ENCODE peak calls at places on chromosomes 7 and 10, in nine cellular contexts. One of them, this sample, is unnamed.

GRCh38 chr10:71263376-71263775 is 51.0 kb downstream of the UNC5B start:
- DNase-seq in AG04450: no peak
- DNase-seq in MM.1S: no peak
- DNase-seq in IMR-90: no peak
- DNase-seq in PC-9: no peak
- DNase-seq in prostate gland: no peak
- DNase-seq in SK-N-SH: no peak
- DNase-seq in body of pancreas: no peak
- DNase-seq in AG10803: no peak
- DNase-seq in this sample: no peak

GRCh38 chr10:109427421-109427820 is 495.9 kb downstream of the XPNPEP1 start:
- DNase-seq in AG04450: no peak
- DNase-seq in MM.1S: no peak
- DNase-seq in IMR-90: peak; percentile 51
- DNase-seq in PC-9: no peak
- DNase-seq in prostate gland: no peak
- DNase-seq in SK-N-SH: no peak
- DNase-seq in body of pancreas: no peak
- DNase-seq in AG10803: peak; percentile 29
- DNase-seq in this sample: no peak

GRCh38 chr10:82981137-82981723 is 1106.2 kb downstream of the NRG3 start:
- DNase-seq in AG04450: peak; percentile 6
- DNase-seq in MM.1S: no peak
- DNase-seq in IMR-90: peak; percentile 45
- DNase-seq in PC-9: no peak
- DNase-seq in prostate gland: no peak
- DNase-seq in SK-N-SH: no peak
- DNase-seq in body of pancreas: no peak
- DNase-seq in AG10803: peak; percentile 61
- DNase-seq in this sample: peak; percentile 25

GRCh38 chr7:100773491-100773890 is 40.1 kb downstream of the ZAN start:
- DNase-seq in AG04450: no peak
- DNase-seq in MM.1S: no peak
- DNase-seq in IMR-90: no peak
- DNase-seq in PC-9: no peak
- DNase-seq in prostate gland: no peak
- DNase-seq in SK-N-SH: no peak
- DNase-seq in body of pancreas: no peak
- DNase-seq in AG10803: no peak
- DNase-seq in this sample: no peak

GRCh38 chr7:38222481-38223096 is 44.5 kb downstream of the STARD3NL start:
- DNase-seq in AG04450: peak; percentile 32
- DNase-seq in MM.1S: peak; percentile 63
- DNase-seq in IMR-90: peak; percentile 62
- DNase-seq in PC-9: no peak
- DNase-seq in prostate gland: peak; percentile 66
- DNase-seq in SK-N-SH: peak; percentile 50
- DNase-seq in body of pancreas: no peak
- DNase-seq in AG10803: peak; percentile 62
- DNase-seq in this sample: peak; percentile 44

GRCh38 chr7:92835851-92836488 is 403 bp downstream of the CDK6 start:
- DNase-seq in AG04450: no peak
- DNase-seq in MM.1S: peak; percentile 36
- DNase-seq in IMR-90: no peak
- DNase-seq in PC-9: no peak
- DNase-seq in prostate gland: peak; percentile 10
- DNase-seq in SK-N-SH: peak; percentile 49
- DNase-seq in body of pancreas: peak; percentile 22
- DNase-seq in AG10803: peak; percentile 29
- DNase-seq in this sample: no peak

GRCh38 chr7:51009716-51010496 is 227.2 kb upstream of the GRB10 start:
- DNase-seq in AG04450: no peak
- DNase-seq in MM.1S: no peak
- DNase-seq in IMR-90: peak; percentile 28
- DNase-seq in PC-9: peak; percentile 63
- DNase-seq in prostate gland: no peak
- DNase-seq in SK-N-SH: no peak
- DNase-seq in body of pancreas: no peak
- DNase-seq in AG10803: peak; percentile 35
- DNase-seq in this sample: peak; percentile 59

GRCh38 chr10:100810091-100810834 is 64.9 kb downstream of the PAX2 start:
- DNase-seq in AG04450: no peak
- DNase-seq in MM.1S: no peak
- DNase-seq in IMR-90: no peak
- DNase-seq in PC-9: no peak
- DNase-seq in prostate gland: no peak
- DNase-seq in SK-N-SH: no peak
- DNase-seq in body of pancreas: no peak
- DNase-seq in AG10803: no peak
- DNase-seq in this sample: no peak

GRCh38 chr10:29266641-29267040 is 22.2 kb upstream of the LYZL1 start:
- DNase-seq in AG04450: no peak
- DNase-seq in MM.1S: no peak
- DNase-seq in IMR-90: no peak
- DNase-seq in PC-9: no peak
- DNase-seq in prostate gland: no peak
- DNase-seq in SK-N-SH: peak; percentile 34
- DNase-seq in body of pancreas: no peak
- DNase-seq in AG10803: peak; percentile 60
- DNase-seq in this sample: no peak

GRCh38 chr10:132337019-132337418 is 5.0 kb downstream of the LRRC27 start:
- DNase-seq in AG04450: no peak
- DNase-seq in MM.1S: peak; percentile 10
- DNase-seq in IMR-90: no peak
- DNase-seq in PC-9: no peak
- DNase-seq in prostate gland: no peak
- DNase-seq in SK-N-SH: no peak
- DNase-seq in body of pancreas: no peak
- DNase-seq in AG10803: no peak
- DNase-seq in this sample: no peak

GRCh38 chr10:27207350-27207749 is 33.2 kb downstream of the ACBD5 start:
- DNase-seq in AG04450: peak; percentile 15
- DNase-seq in MM.1S: no peak
- DNase-seq in IMR-90: peak; percentile 72
- DNase-seq in PC-9: no peak
- DNase-seq in prostate gland: no peak
- DNase-seq in SK-N-SH: no peak
- DNase-seq in body of pancreas: no peak
- DNase-seq in AG10803: no peak
- DNase-seq in this sample: no peak

GRCh38 chr10:3102721-3103410 is 35.5 kb downstream of the PFKP start:
- DNase-seq in AG04450: no peak
- DNase-seq in MM.1S: no peak
- DNase-seq in IMR-90: peak; percentile 36
- DNase-seq in PC-9: no peak
- DNase-seq in prostate gland: peak; percentile 58
- DNase-seq in SK-N-SH: no peak
- DNase-seq in body of pancreas: no peak
- DNase-seq in AG10803: peak; percentile 34
- DNase-seq in this sample: no peak

GRCh38 chr10:44763331-44763730 is 147.8 kb upstream of the TMEM72 start:
- DNase-seq in AG04450: no peak
- DNase-seq in MM.1S: no peak
- DNase-seq in IMR-90: no peak
- DNase-seq in PC-9: no peak
- DNase-seq in prostate gland: no peak
- DNase-seq in SK-N-SH: no peak
- DNase-seq in body of pancreas: no peak
- DNase-seq in AG10803: no peak
- DNase-seq in this sample: no peak

GRCh38 chr10:73110345-73110849 is at the start of gene NUDT13:
- DNase-seq in AG04450: no peak
- DNase-seq in MM.1S: peak; percentile 86
- DNase-seq in IMR-90: peak; percentile 73
- DNase-seq in PC-9: peak; percentile 54
- DNase-seq in prostate gland: peak; percentile 78
- DNase-seq in SK-N-SH: peak; percentile 79
- DNase-seq in body of pancreas: peak; percentile 72
- DNase-seq in AG10803: peak; percentile 76
- DNase-seq in this sample: no peak

GRCh38 chr10:51422311-51423120 is 276.9 kb downstream of the CSTF2T start:
- DNase-seq in AG04450: peak; percentile 32
- DNase-seq in MM.1S: peak; percentile 47
- DNase-seq in IMR-90: peak; percentile 76
- DNase-seq in PC-9: no peak
- DNase-seq in prostate gland: peak; percentile 33
- DNase-seq in SK-N-SH: peak; percentile 21
- DNase-seq in body of pancreas: peak; percentile 72
- DNase-seq in AG10803: peak; percentile 73
- DNase-seq in this sample: peak; percentile 49

GRCh38 chr7:155255660-155256059 is 42.0 kb upstream of the INSIG1 start:
- DNase-seq in AG04450: no peak
- DNase-seq in MM.1S: no peak
- DNase-seq in IMR-90: peak; percentile 41
- DNase-seq in PC-9: peak; percentile 5
- DNase-seq in prostate gland: no peak
- DNase-seq in SK-N-SH: no peak
- DNase-seq in body of pancreas: no peak
- DNase-seq in AG10803: no peak
- DNase-seq in this sample: no peak

GRCh38 chr7:93566876-93567275 is 7.6 kb downstream of the CALCR start:
- DNase-seq in AG04450: no peak
- DNase-seq in MM.1S: no peak
- DNase-seq in IMR-90: no peak
- DNase-seq in PC-9: no peak
- DNase-seq in prostate gland: no peak
- DNase-seq in SK-N-SH: no peak
- DNase-seq in body of pancreas: no peak
- DNase-seq in AG10803: peak; percentile 3
- DNase-seq in this sample: no peak

GRCh38 chr10:18737841-18738240 is 78.6 kb downstream of the ARL5B start:
- DNase-seq in AG04450: peak; percentile 82
- DNase-seq in MM.1S: no peak
- DNase-seq in IMR-90: peak; percentile 95
- DNase-seq in PC-9: no peak
- DNase-seq in prostate gland: no peak
- DNase-seq in SK-N-SH: no peak
- DNase-seq in body of pancreas: no peak
- DNase-seq in AG10803: peak; percentile 100
- DNase-seq in this sample: peak; percentile 3

GRCh38 chr10:131000737-131001136 is 310.8 kb downstream of the TCERG1L start:
- DNase-seq in AG04450: no peak
- DNase-seq in MM.1S: no peak
- DNase-seq in IMR-90: no peak
- DNase-seq in PC-9: no peak
- DNase-seq in prostate gland: no peak
- DNase-seq in SK-N-SH: no peak
- DNase-seq in body of pancreas: peak; percentile 2
- DNase-seq in AG10803: no peak
- DNase-seq in this sample: no peak

GRCh38 chr10:49109669-49110335 is 5.5 kb downstream of the VSTM4 start:
- DNase-seq in AG04450: peak; percentile 68
- DNase-seq in MM.1S: no peak
- DNase-seq in IMR-90: peak; percentile 73
- DNase-seq in PC-9: peak; percentile 10
- DNase-seq in prostate gland: no peak
- DNase-seq in SK-N-SH: peak; percentile 77
- DNase-seq in body of pancreas: no peak
- DNase-seq in AG10803: peak; percentile 93
- DNase-seq in this sample: peak; percentile 79

GRCh38 chr10:129511086-129511485 is 44.0 kb downstream of the MGMT start:
- DNase-seq in AG04450: no peak
- DNase-seq in MM.1S: no peak
- DNase-seq in IMR-90: no peak
- DNase-seq in PC-9: no peak
- DNase-seq in prostate gland: no peak
- DNase-seq in SK-N-SH: no peak
- DNase-seq in body of pancreas: no peak
- DNase-seq in AG10803: no peak
- DNase-seq in this sample: no peak

GRCh38 chr7:33379891-33380525 is 250.6 kb downstream of the BBS9 start:
- DNase-seq in AG04450: no peak
- DNase-seq in MM.1S: no peak
- DNase-seq in IMR-90: no peak
- DNase-seq in PC-9: no peak
- DNase-seq in prostate gland: no peak
- DNase-seq in SK-N-SH: no peak
- DNase-seq in body of pancreas: no peak
- DNase-seq in AG10803: no peak
- DNase-seq in this sample: no peak
- TF ChIP-seq CTCF in AG04450: no peak
- TF ChIP-seq CTCF in MM.1S: no peak
- TF ChIP-seq CTCF in IMR-90: no peak
- TF ChIP-seq CTCF in PC-9: no peak
- TF ChIP-seq CTCF in prostate gland: no peak
- TF ChIP-seq CTCF in SK-N-SH: no peak
- TF ChIP-seq CTCF in body of pancreas: no peak
- TF ChIP-seq CTCF in AG10803: no peak
- TF ChIP-seq CTCF in this sample: no peak

GRCh38 chr7:89798599-89798996 is 355.7 kb upstream of the STEAP1 start:
- DNase-seq in AG04450: no peak
- DNase-seq in MM.1S: no peak
- DNase-seq in IMR-90: no peak
- DNase-seq in PC-9: no peak
- DNase-seq in prostate gland: no peak
- DNase-seq in SK-N-SH: no peak
- DNase-seq in body of pancreas: no peak
- DNase-seq in AG10803: no peak
- DNase-seq in this sample: no peak
- H3K4me3 ChIP-seq in AG04450: no peak overlapping the region
- H3K4me3 ChIP-seq in MM.1S: no peak overlapping the region
- H3K4me3 ChIP-seq in IMR-90: no peak overlapping the region
- H3K4me3 ChIP-seq in PC-9: no peak overlapping the region
- H3K4me3 ChIP-seq in prostate gland: no peak overlapping the region
- H3K4me3 ChIP-seq in SK-N-SH: no peak overlapping the region
- H3K4me3 ChIP-seq in body of pancreas: no peak overlapping the region
- H3K4me3 ChIP-seq in AG10803: no peak overlapping the region
- H3K4me3 ChIP-seq in this sample: no peak overlapping the region

GRCh38 chr7:99558306-99559275 is at the start of gene ZNF655:
- DNase-seq in AG04450: peak; percentile 58
- DNase-seq in MM.1S: peak; percentile 18
- DNase-seq in IMR-90: peak; percentile 85
- DNase-seq in PC-9: peak; percentile 52
- DNase-seq in prostate gland: peak; percentile 87
- DNase-seq in SK-N-SH: peak; percentile 100
- DNase-seq in body of pancreas: peak; percentile 95
- DNase-seq in AG10803: peak; percentile 78
- DNase-seq in this sample: no peak
- TF ChIP-seq CTCF in AG04450: no peak
- TF ChIP-seq CTCF in MM.1S: no peak
- TF ChIP-seq CTCF in IMR-90: no peak
- TF ChIP-seq CTCF in PC-9: no peak
- TF ChIP-seq CTCF in prostate gland: no peak
- TF ChIP-seq CTCF in SK-N-SH: no peak
- TF ChIP-seq CTCF in body of pancreas: no peak
- TF ChIP-seq CTCF in AG10803: no peak
- TF ChIP-seq CTCF in this sample: no peak

DNA sequence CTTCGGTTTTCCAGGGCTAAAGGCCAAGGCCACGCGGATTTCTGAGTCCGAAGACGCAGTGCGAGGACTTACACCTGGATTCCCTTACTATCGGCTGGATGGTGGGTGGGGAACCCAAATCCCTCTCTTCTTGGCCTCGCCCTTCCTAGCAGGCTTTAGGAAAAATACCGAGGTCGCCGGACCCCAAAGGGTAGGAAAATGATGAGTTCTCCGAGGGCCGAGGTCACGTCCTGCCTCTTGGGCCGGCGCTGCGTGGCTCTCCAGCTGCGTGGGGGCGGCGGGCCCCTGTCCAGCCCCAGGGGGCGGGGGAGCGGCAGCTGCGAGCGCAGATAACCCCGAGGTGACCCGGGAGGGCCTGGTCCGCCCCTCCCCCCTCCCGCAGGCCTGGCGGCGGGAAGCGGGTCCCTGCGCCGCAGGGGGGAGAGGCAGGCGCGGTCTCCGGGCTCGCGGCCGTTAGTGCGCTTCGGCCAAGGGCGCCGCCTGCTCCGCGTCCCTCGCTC is 805 bp upstream of the HMX3 start:
- DNase-seq in AG04450: no peak
- DNase-seq in MM.1S: no peak
- DNase-seq in IMR-90: no peak
- DNase-seq in PC-9: no peak
- DNase-seq in prostate gland: no peak
- DNase-seq in SK-N-SH: peak; percentile 59
- DNase-seq in body of pancreas: no peak
- DNase-seq in AG10803: no peak
- DNase-seq in this sample: no peak
- H3K4me3 ChIP-seq in AG04450: no peak overlapping the region
- H3K4me3 ChIP-seq in MM.1S: no peak overlapping the region
- H3K4me3 ChIP-seq in IMR-90: no peak overlapping the region
- H3K4me3 ChIP-seq in PC-9: no peak overlapping the region
- H3K4me3 ChIP-seq in prostate gland: no peak overlapping the region
- H3K4me3 ChIP-seq in SK-N-SH: no peak overlapping the region
- H3K4me3 ChIP-seq in body of pancreas: no peak overlapping the region
- H3K4me3 ChIP-seq in AG10803: no peak overlapping the region
- H3K4me3 ChIP-seq in this sample: no peak overlapping the region

This sample was measured in HFF-Myc.